ENCODE peak calls at places on chromosome 6, in seven cellular contexts. O, L, G, X, E, R and M are unnamed samples.
A peak's percentile ranks its signal among the peaks of the same experiment; 100 is the strongest.

GRCh38 chr6:41224800-41225199 is 3.3 kb upstream of the TREML4 start:
- DNase-seq in G (no peak), L (no peak), X (no peak), E (no peak), R (no peak), O (no peak), M (no peak)

GRCh38 chr6:47288245-47289090 is 21.2 kb downstream of the TNFRSF21 start:
- DNase-seq in L (no peak), O (no peak), X (no peak), G (no peak), R (no peak), E (no peak), M (no peak)

GRCh38 chr6:43942616-43943015 is 172.6 kb downstream of the VEGFA start:
- DNase-seq in R (no peak), X (no peak), O (peak; percentile 14), G (no peak), L (no peak), E (no peak), M (no peak)

GRCh38 chr6:5497896-5498578 is 236.7 kb downstream of the FARS2 start:
- DNase-seq in O (no peak), R (no peak), E (peak; percentile 32), L (no peak), G (no peak), X (no peak), M (no peak)

GRCh38 chr6:53532061-53532797 is 12.7 kb downstream of the GCLC start:
- DNase-seq in E (no peak), R (no peak), X (no peak), G (no peak), L (no peak), O (no peak), M (no peak)

GRCh38 chr6:138545621-138545980 is 46.3 kb upstream of the NHSL1 start:
- DNase-seq in G (no peak), X (no peak), R (peak; percentile 75), L (peak; percentile 26), O (no peak), E (peak; percentile 87), M (peak; percentile 80)

GRCh38 chr6:136792066-136792944 is at the start of gene MAP3K5:
- DNase-seq in G (peak; percentile 35), R (peak; percentile 91), O (peak; percentile 74), E (peak; percentile 70), X (no peak), L (peak; percentile 59), M (peak; percentile 86)

GRCh38 chr6:125004198-125004597 is 42.0 kb downstream of the RNF217 start:
- DNase-seq in G (no peak), O (no peak), E (no peak), R (no peak), X (no peak), L (no peak), M (peak; percentile 11)

GRCh38 chr6:75098709-75099108 is 107.1 kb downstream of the COL12A1 start:
- DNase-seq in L (peak; percentile 59), G (peak; percentile 35), O (no peak), R (no peak), E (peak; percentile 98), X (peak; percentile 90), M (peak; percentile 28)

GRCh38 chr6:11030904-11031303 is 13.2 kb downstream of the ELOVL2 start:
- DNase-seq in L (no peak), O (no peak), X (no peak), G (no peak), E (no peak), R (no peak), M (no peak)

GRCh38 chr6:37524025-37524647 is 24.4 kb upstream of the CCDC167 start:
- DNase-seq in X (no peak), O (no peak), L (no peak), E (no peak), G (no peak), R (no peak), M (no peak)

GRCh38 chr6:37524919-37525318 is 25.2 kb upstream of the CCDC167 start:
- DNase-seq in O (no peak), R (no peak), X (no peak), G (no peak), L (no peak), E (no peak), M (no peak)

GRCh38 chr6:37522836-37523235 is 23.1 kb upstream of the CCDC167 start:
- DNase-seq in G (no peak), O (no peak), E (no peak), X (no peak), L (no peak), R (no peak), M (no peak)

GRCh38 chr6:37523412-37523811 is 23.7 kb upstream of the CCDC167 start:
- DNase-seq in G (no peak), X (no peak), O (no peak), L (no peak), E (no peak), R (no peak), M (no peak)

GRCh38 chr6:37525460-37526357 is 26.0 kb upstream of the CCDC167 start:
- DNase-seq in L (no peak), R (no peak), O (no peak), E (peak; percentile 32), G (no peak), X (no peak), M (no peak)
- TF ChIP-seq CTCF in L (no peak), R (no peak), O (no peak), E (no peak), G (no peak), X (no peak), M (no peak)

GRCh38 chr6:33290459-33290858 is 1.1 kb downstream of the PFDN6 start:
- DNase-seq in X (no peak), G (no peak), E (no peak), O (no peak), L (no peak), R (no peak), M (no peak)

GRCh38 chr6:33288141-33288941 is 698 bp downstream of the WDR46 start:
- DNase-seq in R (peak; percentile 47), O (no peak), L (no peak), X (no peak), E (no peak), G (no peak), M (no peak)

GRCh38 chr6:33288942-33289783 is at the start of the genes PFDN6 and WDR46:
- DNase-seq in G (peak; percentile 96), X (peak; percentile 73), L (peak; percentile 51), R (peak; percentile 83), O (peak; percentile 73), E (peak; percentile 89), M (peak; percentile 90)

GRCh38 chr6:33286946-33287914 is 1.8 kb downstream of the WDR46 start:
- DNase-seq in L (no peak), R (no peak), X (no peak), O (no peak), E (no peak), G (no peak), M (no peak)

GRCh38 chr6:33289784-33290315 is 449 bp downstream of the PFDN6 start:
- DNase-seq in L (no peak), G (no peak), X (no peak), O (no peak), R (no peak), E (no peak), M (no peak)
- TF ChIP-seq CTCF in L (no peak), G (no peak), X (no peak), O (no peak), R (no peak), E (no peak), M (no peak)

GRCh38 chr6:147779624-147780023 is 271.1 kb downstream of the SAMD5 start:
- DNase-seq in X (no peak), L (no peak), O (no peak), R (no peak), E (no peak), G (no peak), M (no peak)

GRCh38 chr6:147770221-147770620 is 261.7 kb downstream of the SAMD5 start:
- DNase-seq in E (no peak), O (no peak), L (no peak), R (no peak), G (no peak), X (no peak), M (no peak)

GRCh38 chr6:147776631-147777030 is 268.1 kb downstream of the SAMD5 start:
- DNase-seq in G (no peak), L (no peak), O (no peak), X (no peak), E (no peak), R (no peak), M (no peak)

GRCh38 chr6:147772724-147773123 is 264.2 kb downstream of the SAMD5 start:
- DNase-seq in E (no peak), X (no peak), O (no peak), L (no peak), R (no peak), G (no peak), M (no peak)

GRCh38 chr6:147774856-147775255 is 266.4 kb downstream of the SAMD5 start:
- DNase-seq in G (no peak), O (no peak), E (no peak), L (no peak), X (no peak), R (no peak), M (no peak)
- TF ChIP-seq CTCF in G (no peak), O (no peak), E (no peak), L (no peak), X (peak; percentile 45), R (no peak), M (no peak)

GRCh38 chr6:6694825-6695710 is 106.5 kb downstream of the LY86 start:
- DNase-seq in R (peak; percentile 85), E (peak; percentile 51), X (no peak), O (no peak), L (peak; percentile 48), G (no peak), M (peak; percentile 61)

GRCh38 chr6:6697620-6698019 is 109.1 kb downstream of the LY86 start:
- DNase-seq in O (no peak), G (no peak), E (no peak), R (no peak), L (no peak), X (no peak), M (no peak)

GRCh38 chr6:6695711-6696048 is 107.2 kb downstream of the LY86 start:
- DNase-seq in O (no peak), L (no peak), X (no peak), G (no peak), R (no peak), E (peak; percentile 61), M (no peak)

GRCh38 chr6:6696867-6697531 is 108.5 kb downstream of the LY86 start:
- DNase-seq in X (no peak), L (no peak), R (peak; percentile 85), E (peak; percentile 75), O (peak; percentile 66), G (peak; percentile 33), M (peak; percentile 65)

GRCh38 chr6:6694368-6694780 is 105.9 kb downstream of the LY86 start:
- DNase-seq in L (no peak), X (no peak), G (no peak), R (peak; percentile 58), E (no peak), O (no peak), M (no peak)
- TF ChIP-seq CTCF in L (no peak), X (no peak), G (no peak), R (peak; percentile 13), E (no peak), O (peak; percentile 13), M (no peak)

GRCh38 chr6:97501875-97502274 is 218.9 kb upstream of the MMS22L start:
- DNase-seq in G (no peak), X (no peak), L (no peak), R (no peak), E (no peak), O (no peak), M (no peak)
- TF ChIP-seq CTCF in G (no peak), X (no peak), L (no peak), R (no peak), E (no peak), O (no peak), M (no peak)